ENCODE peak calls at places on chromosomes 6 and 20, in four cellular contexts. F is NCI-H774, W is DND-41, L is amygdala. M is an unnamed sample.

GRCh38 chr20:44336086-44336485 is 757 bp upstream of the R3HDML start:
- DNase-seq in F (no peak), W (no peak), L (no peak), M (no peak)

GRCh38 chr6:44409207-44409796 is 21.8 kb downstream of the CDC5L start:
- DNase-seq in F (no peak), W (no peak), L (no peak), M (no peak)

GRCh38 chr20:4989570-4989969 is 11.7 kb downstream of the SLC23A2 start:
- DNase-seq in F (no peak), W (no peak), L (no peak), M (no peak)

GRCh38 chr6:82506526-82506925 is 142.9 kb downstream of the TPBG start:
- DNase-seq in F (no peak), W (no peak), L (no peak), M (no peak)

GRCh38 chr6:34705241-34705640 is 8.7 kb upstream of the ILRUN start:
- DNase-seq in F (no peak), W (no peak), L (no peak), M (no peak)

GRCh38 chr6:7313505-7314165 is 636 bp upstream of the SSR1 start:
- DNase-seq in F (no peak), W (peak; percentile 28), L (no peak), M (no peak)

GRCh38 chr6:13427838-13428527 is 59.4 kb downstream of the GFOD1 start:
- DNase-seq in F (no peak), W (no peak), L (no peak), M (no peak)

GRCh38 chr6:35044771-35045275 is 96.3 kb downstream of the TCP11 start:
- DNase-seq in F (no peak), W (no peak), L (no peak), M (no peak)

GRCh38 chr6:102075539-102075938 is 682.0 kb downstream of the GRIK2 start:
- DNase-seq in F (no peak), W (no peak), L (no peak), M (no peak)

GRCh38 chr6:23006656-23007055 is 437.3 kb downstream of the HDGFL1 start:
- DNase-seq in F (no peak), W (no peak), L (no peak), M (no peak)